ENCODE peak calls at places on chromosome 11, in four cellular contexts. One of them, this sample, is unnamed.

GRCh38 chr11:114154271-114155047 is 94.9 kb downstream of the ZBTB16 start:
- DNase-seq in GM12891: no peak
- DNase-seq in endodermal cell: no peak
- DNase-seq in left lung: no peak
- DNase-seq in this sample: no peak

GRCh38 chr11:79466411-79466810 is 25.6 kb upstream of the TENM4 start:
- DNase-seq in endodermal cell: no peak
- DNase-seq in left lung: no peak
- DNase-seq in GM12891: no peak
- DNase-seq in this sample: no peak

GRCh38 chr11:10164621-10165020 is 129.4 kb downstream of the SBF2 start:
- DNase-seq in left lung: no peak
- DNase-seq in endodermal cell: no peak
- DNase-seq in GM12891: no peak
- DNase-seq in this sample: no peak

GRCh38 chr11:65524010-65524746 is 705 bp upstream of the SCYL1 start:
- DNase-seq in endodermal cell: peak
- DNase-seq in GM12891: no peak
- DNase-seq in left lung: peak
- DNase-seq in this sample: no peak

GRCh38 chr11:46346886-46347636 is at the start of gene DGKZ:
- DNase-seq in left lung: peak
- DNase-seq in endodermal cell: peak
- DNase-seq in GM12891: peak
- DNase-seq in this sample: peak

GRCh38 chr11:72227316-72228228 is 3.0 kb downstream of the INPPL1 start:
- DNase-seq in GM12891: no peak
- DNase-seq in left lung: no peak
- DNase-seq in endodermal cell: peak
- DNase-seq in this sample: no peak

GRCh38 chr11:93686812-93687211 is 25.3 kb downstream of the CEP295 start:
- DNase-seq in left lung: no peak
- DNase-seq in endodermal cell: no peak
- DNase-seq in GM12891: no peak
- DNase-seq in this sample: no peak

GRCh38 chr11:48148749-48149148 is 67.9 kb upstream of the OR4B1 start:
- DNase-seq in GM12891: no peak
- DNase-seq in endodermal cell: no peak
- DNase-seq in left lung: no peak
- DNase-seq in this sample: no peak

GRCh38 chr11:623999-624704 is 603 bp downstream of the CDHR5 start:
- DNase-seq in GM12891: no peak
- DNase-seq in endodermal cell: peak
- DNase-seq in left lung: no peak
- DNase-seq in this sample: no peak

GRCh38 chr11:46618789-46619188 is 1.4 kb downstream of the ATG13 start:
- DNase-seq in endodermal cell: peak
- DNase-seq in left lung: no peak
- DNase-seq in GM12891: no peak
- DNase-seq in this sample: no peak